ENCODE peak calls at places on chromosomes 12 and 14, in nine cellular contexts. K is GM20000; L is lower leg skin; Z is omental fat pad; U is mucosa of descending colon; I is astrocyte of the spinal cord; D is HL-60; T is CD4-positive, alpha-beta T cell; N is astrocyte. C is an unnamed sample.

GRCh38 chr12:119229837-119230236 is 51.1 kb downstream of the HSPB8 start:
- DNase-seq in T (no peak), D (no peak), L (no peak), N (peak), Z (no peak), I (peak), K (no peak), U (no peak), C (no peak)

GRCh38 chr12:55901881-55902490 is 25.7 kb downstream of the PYM1 start:
- DNase-seq in D (no peak), N (no peak), Z (no peak), U (no peak), L (no peak), I (no peak), K (no peak), T (no peak), C (no peak)

GRCh38 chr14:89428556-89429196 is 11.6 kb upstream of the FOXN3 start:
- DNase-seq in Z (no peak), L (no peak), N (peak), K (no peak), U (no peak), T (no peak), I (peak), D (no peak), C (no peak)

GRCh38 chr14:80862983-80863382 is 78.6 kb downstream of the CEP128 start:
- DNase-seq in U (no peak), K (no peak), L (no peak), I (no peak), D (no peak), T (no peak), N (no peak), Z (no peak), C (no peak)

GRCh38 chr12:52120951-52121847 is 41.7 kb downstream of the SMIM41 start:
- DNase-seq in Z (no peak), U (no peak), K (peak), I (no peak), T (no peak), L (peak), D (no peak), N (peak), C (no peak)

GRCh38 chr12:101696477-101697196 is 803 bp upstream of the CHPT1 start:
- DNase-seq in Z (no peak), L (peak), U (no peak), D (peak), T (no peak), K (peak), I (no peak), N (no peak), C (no peak)

GRCh38 chr12:75690556-75690955 is 179.1 kb upstream of the KRR1 start:
- DNase-seq in K (no peak), N (peak), L (no peak), Z (no peak), T (no peak), D (no peak), U (no peak), I (peak), C (no peak)

GRCh38 chr12:89775336-89776005 is 66.8 kb upstream of the ATP2B1 start:
- DNase-seq in I (no peak), U (no peak), L (no peak), D (no peak), K (no peak), N (peak), Z (no peak), T (no peak), C (no peak)

GRCh38 chr12:63307849-63308248 is 156.8 kb upstream of the AVPR1A start:
- DNase-seq in N (no peak), T (no peak), D (no peak), K (no peak), I (no peak), Z (no peak), L (no peak), U (no peak), C (no peak)

GRCh38 chr12:96578526-96579125 is 89.2 kb downstream of the CFAP54 start:
- DNase-seq in I (peak), U (no peak), Z (no peak), N (peak), D (no peak), K (peak), T (no peak), L (no peak), C (no peak)

GRCh38 chr12:92538970-92539749 is 163.6 kb upstream of the PLEKHG7 start:
- DNase-seq in T (no peak), N (peak), L (no peak), K (peak), U (no peak), D (peak), I (peak), Z (no peak), C (no peak)

GRCh38 chr14:75182820-75183219 is 6.4 kb upstream of the TMED10 start:
- DNase-seq in D (peak), T (no peak), I (peak), K (no peak), L (no peak), Z (no peak), U (no peak), N (peak), C (no peak)

GRCh38 chr14:26008290-26008689 is 589.5 kb downstream of the NOVA1 start:
- DNase-seq in N (no peak), D (no peak), U (no peak), Z (no peak), L (no peak), I (no peak), T (no peak), K (no peak), C (no peak)

GRCh38 chr12:122865268-122866231 is 30.3 kb downstream of the HIP1R start:
- DNase-seq in I (no peak), N (no peak), U (peak), Z (no peak), T (no peak), L (peak), K (peak), D (no peak), C (no peak)

GRCh38 chr12:75953312-75953906 is 78.2 kb downstream of the PHLDA1 start:
- DNase-seq in N (peak), L (no peak), I (peak), D (no peak), Z (no peak), U (no peak), K (no peak), T (no peak), C (no peak)

GRCh38 chr14:95500772-95501401 is 15.6 kb downstream of the SYNE3 start:
- DNase-seq in I (peak), K (no peak), Z (no peak), U (no peak), N (peak), D (no peak), L (no peak), T (no peak), C (no peak)

GRCh38 chr12:3311027-3311402 is 180.0 kb upstream of the PRMT8 start:
- DNase-seq in K (no peak), T (no peak), L (no peak), N (peak), I (peak), D (no peak), Z (no peak), U (peak), C (no peak)

GRCh38 chr12:50387487-50387886 is 8.9 kb downstream of the FAM186A start:
- DNase-seq in L (peak), I (no peak), D (no peak), T (no peak), N (no peak), U (no peak), K (no peak), Z (no peak), C (peak)

GRCh38 chr14:59306775-59307174 is 118.3 kb downstream of the DAAM1 start:
- DNase-seq in Z (no peak), L (no peak), N (peak), K (no peak), T (no peak), D (no peak), I (peak), U (no peak), C (no peak)

GRCh38 chr14:103862393-103862782 is 15.0 kb upstream of the PPP1R13B start:
- DNase-seq in I (no peak), T (no peak), N (no peak), D (no peak), Z (no peak), U (peak), L (no peak), K (no peak), C (no peak)

DNA sequence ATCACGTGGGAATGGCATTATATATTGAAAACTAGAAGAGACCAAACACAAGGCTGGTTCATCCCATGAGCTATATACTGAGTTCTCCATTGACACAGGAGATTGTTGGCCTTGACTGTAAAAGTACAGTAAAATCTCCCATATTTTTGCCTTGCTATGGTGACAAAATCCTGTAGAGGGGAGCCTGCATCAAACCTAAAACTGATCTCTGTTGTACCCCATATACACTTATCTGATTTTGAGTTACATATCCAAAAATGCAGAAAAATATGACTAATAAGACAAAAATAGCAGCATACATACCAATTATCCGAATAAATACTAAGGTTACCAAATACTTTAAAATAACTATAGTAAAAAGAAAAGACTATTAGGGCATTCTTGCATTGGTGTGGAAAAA is 60.4 kb downstream of the TMTC3 start:
- DNase-seq in D (no peak), L (no peak), U (no peak), T (no peak), I (no peak), Z (no peak), K (no peak), N (no peak), C (no peak)
- TF ChIP-seq CTCF in D (no peak), L (no peak), U (no peak), T (no peak), I (no peak), Z (no peak), K (no peak), N (no peak), C (no peak)

DNA sequence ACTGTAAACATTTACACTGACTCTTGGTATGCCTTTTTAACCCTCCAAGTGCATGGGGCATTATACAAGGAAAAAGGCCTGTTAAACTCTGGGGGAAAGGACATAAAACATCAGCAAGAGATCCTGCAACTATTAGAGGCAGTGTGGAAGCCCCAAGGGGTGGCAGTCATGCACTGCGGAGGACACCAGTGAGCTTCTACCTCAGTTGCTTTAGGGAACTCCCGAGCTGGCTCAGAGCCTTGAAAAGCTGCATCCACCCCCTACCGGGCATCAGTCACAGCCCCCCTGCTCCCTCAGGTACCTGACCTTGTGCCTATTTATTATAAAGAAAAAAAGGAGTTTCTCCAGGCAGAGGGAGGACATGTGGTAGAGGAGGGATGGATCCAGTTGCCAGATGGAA is 695.6 kb upstream of the LMO3 start:
- DNase-seq in Z (no peak), I (no peak), K (no peak), T (no peak), U (no peak), N (no peak), L (no peak), D (no peak), C (peak)
- TF ChIP-seq CTCF in Z (no peak), I (no peak), K (no peak), T (no peak), U (no peak), N (no peak), L (no peak), D (no peak), C (no peak)

GRCh38 chr14:97218713-97219355 is 421.7 kb downstream of the VRK1 start:
- DNase-seq in Z (no peak), T (no peak), D (no peak), I (peak), U (no peak), K (no peak), L (no peak), N (peak), C (no peak)
- TF ChIP-seq CTCF in Z (no peak), T (no peak), D (no peak), I (no peak), U (no peak), K (no peak), L (no peak), N (no peak), C (no peak)

GRCh38 chr12:65282840-65283239 is 4.4 kb downstream of the MSRB3 start:
- DNase-seq in T (no peak), Z (no peak), D (no peak), I (no peak), K (no peak), U (no peak), L (no peak), N (no peak), C (no peak)
- TF ChIP-seq CTCF in T (no peak), Z (no peak), D (no peak), I (no peak), K (no peak), U (no peak), L (no peak), N (no peak), C (no peak)

GRCh38 chr12:69339999-69340398 is 8.2 kb upstream of the LYZ start:
- DNase-seq in D (no peak), L (no peak), I (no peak), T (no peak), Z (no peak), U (no peak), K (no peak), N (no peak), C (no peak)
- TF ChIP-seq CTCF in D (no peak), L (no peak), I (no peak), T (no peak), Z (no peak), U (no peak), K (no peak), N (no peak), C (no peak)

GRCh38 chr12:67067453-67068203 is 201.5 kb upstream of the CAND1 start:
- DNase-seq in L (no peak), N (no peak), T (no peak), K (no peak), U (no peak), Z (no peak), D (no peak), I (no peak), C (no peak)
- TF ChIP-seq CTCF in L (no peak), N (no peak), T (no peak), K (no peak), U (no peak), Z (no peak), D (no peak), I (no peak), C (no peak)

DNA sequence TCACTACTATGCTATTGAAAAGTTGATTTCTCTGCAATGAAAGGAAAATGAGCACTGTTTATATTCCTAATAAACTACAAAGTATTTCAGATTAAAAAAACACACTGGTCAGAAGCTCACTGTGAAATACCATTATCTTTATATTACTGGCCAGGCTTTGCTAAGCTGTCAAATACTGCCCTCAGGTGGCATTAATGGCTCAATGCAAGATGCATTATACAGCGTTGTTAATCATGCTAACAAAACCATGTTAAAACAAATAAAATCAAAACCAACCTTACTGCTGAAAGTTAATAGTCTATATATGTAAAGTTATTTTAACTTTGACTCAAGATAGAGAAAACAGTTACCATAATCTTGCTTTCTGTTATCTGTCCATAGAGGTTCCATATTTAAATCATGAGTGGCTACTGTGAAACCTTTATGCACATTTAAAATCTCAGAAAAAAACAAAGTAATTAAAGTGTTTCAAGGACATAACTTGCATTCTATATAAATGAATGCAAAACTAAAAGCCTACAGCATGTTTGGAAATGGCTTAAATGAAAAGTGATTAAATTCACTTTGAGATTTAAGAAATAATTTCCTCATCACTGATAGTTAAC is 121.7 kb downstream of the RALGAPA1 start:
- DNase-seq in N (peak), U (no peak), K (peak), Z (no peak), I (peak), D (peak), T (no peak), L (no peak), C (no peak)
- TF ChIP-seq CTCF in N (peak), U (peak), K (peak), Z (no peak), I (peak), D (peak), T (peak), L (no peak), C (peak)

GRCh38 chr12:110345176-110345651 is 58.3 kb downstream of the ANAPC7 start:
- DNase-seq in N (no peak), U (no peak), L (no peak), K (no peak), T (no peak), Z (no peak), D (no peak), I (no peak), C (no peak)
- TF ChIP-seq CTCF in N (no peak), U (no peak), L (no peak), K (no peak), T (no peak), Z (no peak), D (no peak), I (no peak), C (no peak)

C was measured in osteocyte.